ENCODE peak calls at places on chromosome 21, in nine cellular contexts. V is progenitor cell of endocrine pancreas; W is heart right ventricle; Y is NCI-H510A; G is NCI-H1092; E is GM04503; I is activated gamma-delta T cell treated with Interleukin-2 at 50 U/mL for 16 hours; O is activated CD4-positive, alpha-beta T cell treated with anti-CD3 and anti-CD28 coated beads for 48 hours; A is EL. U is an unnamed sample.

GRCh38 chr21:41065539-41065938 is 102.4 kb upstream of the BACE2 start:
- DNase-seq in V (no peak), W (no peak), Y (no peak), G (no peak), E (no peak), I (no peak), O (no peak), A (peak; percentile 3), U (no peak)

GRCh38 chr21:23452384-23453083 is 2154.7 kb downstream of the MRPL39 start:
- DNase-seq in V (peak; percentile 19), W (no peak), Y (no peak), G (no peak), E (no peak), I (no peak), O (peak; percentile 12), A (no peak), U (no peak)

GRCh38 chr21:41851090-41851790 is 27.9 kb downstream of the PRDM15 start:
- DNase-seq in V (no peak), W (no peak), Y (peak; percentile 43), G (peak; percentile 84), E (no peak), I (no peak), O (no peak), A (no peak), U (no peak)

GRCh38 chr21:38848187-38848609 is 42.5 kb downstream of the ETS2 start:
- DNase-seq in V (no peak), W (peak; percentile 46), Y (no peak), G (no peak), E (no peak), I (no peak), O (no peak), A (no peak), U (no peak)

GRCh38 chr21:39489380-39489924 is 37.7 kb downstream of the SH3BGR start:
- DNase-seq in V (no peak), W (no peak), Y (no peak), G (no peak), E (no peak), I (no peak), O (no peak), A (no peak), U (no peak)

GRCh38 chr21:14495075-14495474 is 51.0 kb downstream of the SAMSN1 start:
- DNase-seq in V (no peak), W (no peak), Y (no peak), G (no peak), E (no peak), I (no peak), O (no peak), A (no peak), U (no peak)

GRCh38 chr21:26715878-26716506 is 129.2 kb downstream of the ADAMTS1 start:
- DNase-seq in V (peak; percentile 30), W (no peak), Y (no peak), G (peak; percentile 40), E (no peak), I (no peak), O (peak; percentile 39), A (peak; percentile 68), U (peak; percentile 29)

GRCh38 chr21:42370894-42371654 is 4.7 kb upstream of the TFF1 start:
- DNase-seq in V (no peak), W (no peak), Y (no peak), G (no peak), E (no peak), I (no peak), O (no peak), A (no peak), U (no peak)

GRCh38 chr21:42122398-42122797 is 51.3 kb downstream of the UMODL1 start:
- DNase-seq in V (no peak), W (no peak), Y (no peak), G (no peak), E (no peak), I (no peak), O (no peak), A (no peak), U (no peak)

GRCh38 chr21:45555557-45556301 is 13.5 kb upstream of the SLC19A1 start:
- DNase-seq in V (peak; percentile 78), W (peak; percentile 84), Y (no peak), G (peak; percentile 86), E (peak; percentile 64), I (peak; percentile 49), O (peak; percentile 79), A (peak; percentile 75), U (peak; percentile 85)

GRCh38 chr21:14383596-14384210 is 757 bp upstream of the HSPA13 start:
- DNase-seq in V (no peak), W (no peak), Y (no peak), G (no peak), E (no peak), I (no peak), O (peak; percentile 6), A (no peak), U (peak; percentile 22)

GRCh38 chr21:41641821-41642368 is 125.0 kb downstream of the RIPK4 start:
- DNase-seq in V (no peak), W (peak; percentile 45), Y (no peak), G (no peak), E (peak; percentile 93), I (no peak), O (no peak), A (peak; percentile 94), U (no peak)

GRCh38 chr21:36347278-36347961 is 27.4 kb downstream of the MORC3 start:
- DNase-seq in V (no peak), W (no peak), Y (no peak), G (no peak), E (no peak), I (no peak), O (no peak), A (peak; percentile 28), U (no peak)

GRCh38 chr21:36122977-36123376 is 11.9 kb upstream of the CBR3 start:
- DNase-seq in V (no peak), W (no peak), Y (no peak), G (no peak), E (no peak), I (no peak), O (no peak), A (no peak), U (no peak)

GRCh38 chr21:44918107-44918470 is 2.6 kb downstream of the ITGB2 start:
- DNase-seq in V (no peak), W (no peak), Y (no peak), G (no peak), E (no peak), I (no peak), O (no peak), A (no peak), U (no peak)

GRCh38 chr21:27532081-27532480 is 565.2 kb upstream of the ADAMTS5 start:
- DNase-seq in V (no peak), W (no peak), Y (no peak), G (no peak), E (no peak), I (no peak), O (no peak), A (peak; percentile 74), U (no peak)

GRCh38 chr21:46035809-46036695 is 54.5 kb downstream of the COL6A1 start:
- DNase-seq in V (no peak), W (peak; percentile 73), Y (no peak), G (no peak), E (peak; percentile 60), I (no peak), O (no peak), A (peak; percentile 81), U (no peak)

GRCh38 chr21:19771881-19772280 is 1226.3 kb upstream of the NCAM2 start:
- DNase-seq in V (no peak), W (no peak), Y (no peak), G (no peak), E (no peak), I (no peak), O (no peak), A (no peak), U (no peak)

GRCh38 chr21:31543191-31543590 is 116.3 kb upstream of the SOD1 start:
- DNase-seq in V (no peak), W (no peak), Y (no peak), G (no peak), E (no peak), I (no peak), O (no peak), A (no peak), U (no peak)

GRCh38 chr21:45386728-45387371 is 18.1 kb upstream of the COL18A1 start:
- DNase-seq in V (no peak), W (peak; percentile 51), Y (no peak), G (no peak), E (peak; percentile 78), I (no peak), O (no peak), A (peak; percentile 97), U (no peak)

GRCh38 chr21:33685613-33686197 is 43.4 kb downstream of the ITSN1 start:
- DNase-seq in V (no peak), W (no peak), Y (no peak), G (no peak), E (peak; percentile 89), I (no peak), O (no peak), A (peak; percentile 84), U (no peak)

GRCh38 chr21:42796327-42797062 is 82.8 kb downstream of the WDR4 start:
- DNase-seq in V (no peak), W (no peak), Y (no peak), G (no peak), E (no peak), I (no peak), O (no peak), A (no peak), U (no peak)

GRCh38 chr21:42535602-42536171 is 22.0 kb downstream of the SLC37A1 start:
- DNase-seq in V (no peak), W (no peak), Y (no peak), G (no peak), E (no peak), I (no peak), O (no peak), A (no peak), U (peak; percentile 75)

GRCh38 chr21:38438476-38438893 is 59.8 kb downstream of the ERG start:
- DNase-seq in V (no peak), W (peak; percentile 71), Y (no peak), G (no peak), E (peak; percentile 12), I (no peak), O (no peak), A (peak; percentile 91), U (no peak)

GRCh38 chr21:29231781-29232548 is 66.8 kb upstream of the BACH1 start:
- DNase-seq in V (no peak), W (no peak), Y (no peak), G (no peak), E (no peak), I (no peak), O (peak; percentile 20), A (no peak), U (no peak)

GRCh38 chr21:34811368-34811767 is 142.6 kb downstream of the CLIC6 start:
- DNase-seq in V (no peak), W (no peak), Y (no peak), G (no peak), E (no peak), I (no peak), O (no peak), A (no peak), U (no peak)

GRCh38 chr21:43667191-43667904 is 8.0 kb downstream of the RRP1B start:
- DNase-seq in V (no peak), W (no peak), Y (no peak), G (no peak), E (peak; percentile 20), I (no peak), O (no peak), A (peak; percentile 57), U (no peak)

GRCh38 chr21:41921089-41921819 is 32.6 kb downstream of the C2CD2 start:
- DNase-seq in V (no peak), W (no peak), Y (no peak), G (no peak), E (no peak), I (no peak), O (no peak), A (no peak), U (no peak)

GRCh38 chr21:45465611-45466329 is 60.8 kb downstream of the COL18A1 start:
- DNase-seq in V (no peak), W (peak; percentile 10), Y (no peak), G (no peak), E (no peak), I (no peak), O (no peak), A (no peak), U (no peak)

GRCh38 chr21:39217356-39218081 is 34.3 kb upstream of the PSMG1 start:
- DNase-seq in V (no peak), W (no peak), Y (no peak), G (no peak), E (no peak), I (no peak), O (no peak), A (no peak), U (no peak)

GRCh38 chr21:32702702-32703101 is 25.1 kb downstream of the SYNJ1 start:
- DNase-seq in V (no peak), W (no peak), Y (no peak), G (no peak), E (peak; percentile 23), I (no peak), O (no peak), A (peak; percentile 62), U (no peak)

U was measured in GM13976.